ENCODE peak calls at places on chromosome 22, in seven cellular contexts. V is gastrocnemius medialis; T is AG08396; H is effector memory CD8-positive, alpha-beta T cell; X is astrocyte of the cerebellum; G is A549; O is NCI-H1092. E is an unnamed sample.

GRCh38 chr22:22943521-22944267 is 56.1 kb downstream of the IGLL5 start:
- DNase-seq in V (no peak), T (no peak), H (no peak), X (no peak), G (no peak), O (no peak), E (no peak)

GRCh38 chr22:36164621-36165020 is 4.1 kb upstream of the APOL3 start:
- DNase-seq in V (no peak), T (no peak), H (no peak), X (no peak), G (no peak), O (no peak), E (no peak)

GRCh38 chr22:24550902-24551229 is 4.1 kb downstream of the GUCD1 start:
- DNase-seq in V (no peak), T (no peak), H (no peak), X (no peak), G (no peak), O (no peak), E (no peak)

GRCh38 chr22:23200896-23201295 is 20.6 kb downstream of the BCR start:
- DNase-seq in V (no peak), T (no peak), H (no peak), X (no peak), G (no peak), O (no peak), E (no peak)

GRCh38 chr22:22735695-22736611 is 91.5 kb downstream of the GGTLC2 start:
- DNase-seq in V (no peak), T (no peak), H (no peak), X (no peak), G (no peak), O (no peak), E (no peak)

GRCh38 chr22:43279867-43280519 is 63.2 kb downstream of the SCUBE1 start:
- DNase-seq in V (no peak), T (no peak), H (no peak), X (no peak), G (no peak), O (no peak), E (no peak)

GRCh38 chr22:39306456-39307361 is 12.7 kb downstream of the RPL3 start:
- DNase-seq in V (peak), T (no peak), H (peak), X (no peak), G (peak), O (no peak), E (peak)

GRCh38 chr22:49971232-49972162 is 10.9 kb downstream of the PIM3 start:
- DNase-seq in V (peak), T (peak), H (no peak), X (no peak), G (peak), O (no peak), E (peak)

GRCh38 chr22:46578824-46579561 is 41.2 kb upstream of the GRAMD4 start:
- DNase-seq in V (peak), T (peak), H (no peak), X (peak), G (no peak), O (no peak), E (peak)

GRCh38 chr22:39068033-39068785 is 8.9 kb upstream of the APOBEC3G start:
- DNase-seq in V (no peak), T (no peak), H (no peak), X (no peak), G (no peak), O (no peak), E (no peak)

GRCh38 chr22:37208401-37209139 is 3.7 kb downstream of the SSTR3 start:
- DNase-seq in V (no peak), T (no peak), H (no peak), X (no peak), G (no peak), O (no peak), E (no peak)

GRCh38 chr22:26134654-26135330 is 34.5 kb upstream of the SEZ6L start:
- DNase-seq in V (no peak), T (no peak), H (no peak), X (no peak), G (peak), O (no peak), E (no peak)

GRCh38 chr22:19796169-19796568 is 35.6 kb downstream of the TBX1 start:
- DNase-seq in V (no peak), T (no peak), H (no peak), X (no peak), G (no peak), O (no peak), E (no peak)

GRCh38 chr22:43840851-43841250 is 21.5 kb downstream of the SULT4A1 start:
- DNase-seq in V (peak), T (no peak), H (no peak), X (no peak), G (no peak), O (no peak), E (no peak)

GRCh38 chr22:36910461-36910860 is 3.0 kb upstream of the CSF2RB start:
- DNase-seq in V (no peak), T (no peak), H (no peak), X (no peak), G (no peak), O (no peak), E (no peak)

E was measured in HuH-7.